ENCODE peak calls at places on chromosomes 12 and 14, in nine cellular contexts. Z is neuronal stem cell; B is upper lobe of right lung; Q is tibial nerve; E is CD4-positive, alpha-beta T cell; W is SJSA1; A is dorsolateral prefrontal cortex; X is transverse colon; N is IMR-90. R is an unnamed sample.

GRCh38 chr12:113271853-113272561 is 50.7 kb downstream of the TPCN1 start:
- DNase-seq in X (peak; percentile 55), E (no peak), W (peak; percentile 42), B (peak; percentile 85), N (peak; percentile 83), A (peak; percentile 71), Q (peak; percentile 74), Z (no peak), R (peak; percentile 44)

GRCh38 chr12:39352470-39352869 is 90.5 kb downstream of the KIF21A start:
- DNase-seq in X (no peak), B (no peak), Z (no peak), W (no peak), Q (no peak), N (no peak), A (no peak), E (no peak), R (no peak)

GRCh38 chr12:53232641-53233538 is 881 bp upstream of the RARG start:
- DNase-seq in Z (no peak), Q (peak; percentile 54), B (peak; percentile 75), E (no peak), X (peak; percentile 81), A (peak; percentile 38), N (no peak), W (no peak), R (no peak)

GRCh38 chr14:27184371-27184901 is 586.6 kb upstream of the NOVA1 start:
- DNase-seq in E (no peak), Q (no peak), Z (no peak), N (no peak), W (no peak), A (no peak), B (no peak), X (no peak), R (no peak)

GRCh38 chr12:49331360-49332222 is 5.4 kb downstream of the C1QL4 start:
- DNase-seq in E (no peak), B (peak; percentile 80), W (peak; percentile 34), N (peak; percentile 76), Z (no peak), A (peak; percentile 67), X (peak; percentile 72), Q (peak; percentile 45), R (peak; percentile 50)

GRCh38 chr12:116662612-116663144 is 75.2 kb downstream of the SPRING1 start:
- DNase-seq in W (no peak), X (peak; percentile 28), B (no peak), E (no peak), Z (peak; percentile 46), A (no peak), N (peak; percentile 37), Q (no peak), R (no peak)

GRCh38 chr12:12008931-12009611 is 61.7 kb upstream of the BCL2L14 start:
- DNase-seq in A (no peak), Q (no peak), Z (peak; percentile 76), X (no peak), B (no peak), W (peak; percentile 94), E (no peak), N (peak; percentile 31), R (no peak)

GRCh38 chr12:1799068-1799881 is 21.1 kb upstream of the LRTM2 start:
- DNase-seq in N (no peak), W (no peak), Q (peak; percentile 9), X (no peak), E (no peak), A (no peak), Z (no peak), B (peak; percentile 62), R (no peak)

GRCh38 chr12:18690653-18691052 is 47.2 kb downstream of the PLCZ1 start:
- DNase-seq in A (no peak), E (no peak), Q (no peak), Z (no peak), N (peak; percentile 98), W (peak; percentile 22), X (no peak), B (no peak), R (no peak)

GRCh38 chr12:109385339-109386078 is 37.8 kb downstream of the MYO1H start:
- DNase-seq in Z (peak; percentile 33), W (peak; percentile 32), B (no peak), A (no peak), N (peak; percentile 53), X (no peak), Q (no peak), E (no peak), R (no peak)

GRCh38 chr14:103273145-103273846 is 60.7 kb upstream of the EIF5 start:
- DNase-seq in Q (no peak), W (no peak), X (peak; percentile 55), Z (no peak), B (no peak), N (no peak), A (no peak), E (no peak), R (no peak)

GRCh38 chr14:50964683-50965390 is 20.6 kb upstream of the PYGL start:
- DNase-seq in W (peak; percentile 47), Q (no peak), Z (no peak), E (no peak), N (peak; percentile 99), X (peak; percentile 44), B (no peak), A (peak; percentile 55), R (no peak)

GRCh38 chr14:50963919-50964318 is 19.6 kb upstream of the PYGL start:
- DNase-seq in W (no peak), E (no peak), Q (no peak), A (no peak), X (no peak), N (no peak), B (no peak), Z (no peak), R (no peak)

GRCh38 chr14:50957296-50957695 is 13.0 kb upstream of the PYGL start:
- DNase-seq in Z (no peak), N (peak; percentile 48), Q (no peak), B (no peak), E (no peak), X (no peak), W (no peak), A (no peak), R (no peak)

GRCh38 chr14:50967104-50967503 is 22.8 kb upstream of the PYGL start:
- DNase-seq in W (peak; percentile 18), A (no peak), N (peak; percentile 49), Q (no peak), E (no peak), B (no peak), Z (no peak), X (no peak), R (no peak)

GRCh38 chr14:50961606-50962259 is 17.4 kb upstream of the PYGL start:
- DNase-seq in B (no peak), W (peak; percentile 65), E (no peak), N (peak; percentile 97), A (no peak), Z (no peak), Q (no peak), X (no peak), R (no peak)
- H3K27ac ChIP-seq in B (no peak overlapping the region), W (no peak overlapping the region), E (no peak overlapping the region), N (peak overlapping the region; percentile 80), A (peak overlapping the region; percentile 38), Z (no peak overlapping the region), Q (no peak overlapping the region), X (peak overlapping the region; percentile 68), R (no peak overlapping the region)

GRCh38 chr14:65255583-65256443 is 153.5 kb upstream of the MAX start:
- DNase-seq in B (peak; percentile 74), A (no peak), W (no peak), X (peak; percentile 88), N (no peak), Z (no peak), E (no peak), Q (no peak), R (peak; percentile 10)
- H3K27ac ChIP-seq in B (no peak overlapping the region), A (no peak overlapping the region), W (peak overlapping the region; percentile 57), X (peak overlapping the region; percentile 82), N (no peak overlapping the region), Z (no peak overlapping the region), E (no peak overlapping the region), Q (no peak overlapping the region), R (no peak overlapping the region)

DNA sequence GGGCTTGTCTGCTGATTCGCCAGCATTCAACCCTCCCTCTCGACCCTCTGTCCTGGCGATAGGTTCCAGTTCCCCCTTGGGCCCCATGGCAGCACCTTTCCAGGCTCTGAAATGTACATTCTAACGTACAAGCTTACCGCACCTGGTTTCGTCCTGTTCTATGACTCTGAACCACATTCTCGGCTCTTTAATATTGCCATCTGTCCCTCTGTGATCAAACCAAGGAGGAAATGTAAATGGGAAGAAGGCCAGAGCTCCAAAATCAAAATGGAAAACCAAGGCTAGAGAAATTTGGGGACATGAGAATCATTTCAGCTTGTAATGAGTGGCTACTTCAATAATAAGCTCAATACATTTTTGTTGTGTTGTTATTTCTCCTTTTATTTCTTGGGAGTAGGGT is 117.2 kb downstream of the TTC7B start:
- DNase-seq in A (no peak), Z (no peak), W (no peak), B (no peak), N (no peak), X (no peak), E (no peak), Q (no peak), R (no peak)
- H3K27ac ChIP-seq in A (peak overlapping the region; percentile 92), Z (no peak overlapping the region), W (no peak overlapping the region), B (peak overlapping the region; percentile 30), N (no peak overlapping the region), X (peak overlapping the region; percentile 76), E (no peak overlapping the region), Q (no peak overlapping the region), R (peak overlapping the region; percentile 93)

GRCh38 chr12:132624186-132624855 is 5.7 kb downstream of the P2RX2 start:
- DNase-seq in N (no peak), Q (no peak), A (no peak), Z (no peak), W (no peak), E (no peak), X (no peak), B (no peak), R (no peak)
- H3K27ac ChIP-seq in N (no peak overlapping the region), Q (no peak overlapping the region), A (no peak overlapping the region), Z (no peak overlapping the region), W (no peak overlapping the region), E (no peak overlapping the region), X (no peak overlapping the region), B (no peak overlapping the region), R (no peak overlapping the region)

GRCh38 chr12:45532113-45532512 is 197.4 kb upstream of the ARID2 start:
- DNase-seq in E (no peak), B (no peak), Q (no peak), N (no peak), A (no peak), Z (peak; percentile 21), X (no peak), W (no peak), R (no peak)

GRCh38 chr12:45540661-45541341 is 188.7 kb upstream of the ARID2 start:
- DNase-seq in W (no peak), E (no peak), Z (no peak), Q (no peak), B (no peak), X (no peak), A (no peak), N (no peak), R (no peak)

GRCh38 chr12:45535610-45536180 is 193.8 kb upstream of the ARID2 start:
- DNase-seq in Z (no peak), N (no peak), W (no peak), Q (no peak), A (no peak), B (no peak), E (no peak), X (no peak), R (no peak)

DNA sequence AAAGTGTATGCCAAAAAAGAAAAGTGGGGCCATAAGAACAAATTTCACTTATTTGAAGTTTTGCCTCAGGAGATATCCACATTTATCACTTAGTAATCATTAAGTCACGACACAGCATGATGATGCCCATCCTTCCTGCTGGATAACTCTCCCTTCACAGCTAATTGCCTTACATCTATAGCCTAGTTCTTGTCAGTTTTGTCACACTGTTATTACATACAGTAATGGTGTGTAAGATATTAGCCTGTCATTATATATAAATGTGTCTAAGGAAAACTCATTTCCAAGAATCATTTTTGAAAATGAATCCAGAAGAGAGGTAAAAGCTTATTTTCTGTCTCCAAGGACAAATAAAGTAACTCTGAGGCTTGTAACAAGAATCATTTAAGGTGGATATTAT is 193.3 kb upstream of the ARID2 start:
- DNase-seq in N (no peak), A (no peak), E (no peak), Z (no peak), W (no peak), Q (no peak), B (no peak), X (no peak), R (no peak)
- H3K27ac ChIP-seq in N (no peak overlapping the region), A (no peak overlapping the region), E (no peak overlapping the region), Z (no peak overlapping the region), W (no peak overlapping the region), Q (no peak overlapping the region), B (no peak overlapping the region), X (no peak overlapping the region), R (no peak overlapping the region)